ENCODE peak calls at places on chromosomes 5 and 9, in six cellular contexts. A is CD4-positive, CD25-positive, alpha-beta regulatory T cell; X is DND-41; G is A673; I is ovary; E is CD8-positive, alpha-beta T cell. P is an unnamed sample.

GRCh38 chr5:13771011-13771571 is 173.4 kb downstream of the DNAH5 start:
- DNase-seq in A (no peak), I (no peak), X (no peak), G (no peak), E (no peak), P (no peak)

GRCh38 chr9:89177021-89177400 is 1.6 kb downstream of the SHC3 start:
- DNase-seq in A (no peak), E (no peak), X (no peak), G (peak), I (no peak), P (no peak)

GRCh38 chr5:52838306-52839015 is 50.7 kb downstream of the ITGA1 start:
- DNase-seq in E (no peak), G (no peak), A (no peak), I (no peak), X (no peak), P (no peak)

GRCh38 chr5:176609724-176610429 is at the start of gene GPRIN1:
- DNase-seq in E (peak), A (peak), G (peak), X (peak), I (no peak), P (peak)

GRCh38 chr9:86079421-86080111 is 19.8 kb downstream of the GOLM1 start:
- DNase-seq in X (no peak), E (no peak), I (no peak), A (no peak), G (peak), P (no peak)

GRCh38 chr5:32880781-32881180 is 169.7 kb downstream of the NPR3 start:
- DNase-seq in A (no peak), G (no peak), X (no peak), E (no peak), I (no peak), P (no peak)

GRCh38 chr5:96113170-96113939 is 151.7 kb upstream of the ELL2 start:
- DNase-seq in A (no peak), G (no peak), X (no peak), E (no peak), I (no peak), P (no peak)

GRCh38 chr9:14395300-14396082 is 81.5 kb upstream of the NFIB start:
- DNase-seq in X (no peak), A (no peak), E (no peak), G (no peak), I (peak), P (peak)

GRCh38 chr9:3993783-3994182 is 306.1 kb downstream of the GLIS3 start:
- DNase-seq in G (no peak), X (no peak), A (no peak), I (no peak), E (no peak), P (no peak)

GRCh38 chr9:3989915-3990314 is 310.0 kb downstream of the GLIS3 start:
- DNase-seq in I (no peak), E (no peak), A (no peak), G (no peak), X (no peak), P (no peak)

GRCh38 chr9:3997492-3997891 is 302.4 kb downstream of the GLIS3 start:
- DNase-seq in A (no peak), G (no peak), X (no peak), E (no peak), I (no peak), P (no peak)

GRCh38 chr9:3992924-3993323 is 306.9 kb downstream of the GLIS3 start:
- DNase-seq in I (no peak), A (no peak), G (no peak), E (no peak), X (no peak), P (no peak)

DNA sequence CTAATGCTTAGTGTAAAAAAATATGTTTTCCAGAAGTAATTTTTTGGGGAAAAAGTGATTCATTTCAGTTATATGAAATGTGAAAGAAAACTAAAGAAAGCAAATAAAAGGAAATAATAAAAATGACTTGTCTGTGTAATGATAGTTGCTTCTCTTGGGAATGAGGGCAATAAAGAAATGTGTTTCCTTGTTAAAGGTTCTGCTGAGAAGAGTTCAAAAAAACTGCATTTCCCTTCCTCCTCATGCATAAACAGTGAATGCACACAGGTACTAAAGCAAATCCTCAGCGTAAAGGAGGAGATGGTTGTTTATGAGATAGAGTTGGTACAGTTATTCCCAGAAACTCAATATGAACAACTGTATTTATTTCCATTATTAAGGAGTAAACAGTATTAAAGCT is 307.6 kb downstream of the GLIS3 start:
- DNase-seq in A (no peak), X (no peak), G (no peak), I (no peak), E (no peak), P (no peak)
- H3K4me3 ChIP-seq in A (no peak), X (no peak), G (no peak), I (no peak), E (no peak), P (no peak)

GRCh38 chr9:4105183-4105582 is 194.7 kb downstream of the GLIS3 start:
- DNase-seq in G (no peak), A (no peak), X (no peak), I (no peak), E (no peak), P (no peak)
- H3K4me3 ChIP-seq in G (no peak), A (no peak), X (no peak), I (no peak), E (no peak), P (no peak)

DNA sequence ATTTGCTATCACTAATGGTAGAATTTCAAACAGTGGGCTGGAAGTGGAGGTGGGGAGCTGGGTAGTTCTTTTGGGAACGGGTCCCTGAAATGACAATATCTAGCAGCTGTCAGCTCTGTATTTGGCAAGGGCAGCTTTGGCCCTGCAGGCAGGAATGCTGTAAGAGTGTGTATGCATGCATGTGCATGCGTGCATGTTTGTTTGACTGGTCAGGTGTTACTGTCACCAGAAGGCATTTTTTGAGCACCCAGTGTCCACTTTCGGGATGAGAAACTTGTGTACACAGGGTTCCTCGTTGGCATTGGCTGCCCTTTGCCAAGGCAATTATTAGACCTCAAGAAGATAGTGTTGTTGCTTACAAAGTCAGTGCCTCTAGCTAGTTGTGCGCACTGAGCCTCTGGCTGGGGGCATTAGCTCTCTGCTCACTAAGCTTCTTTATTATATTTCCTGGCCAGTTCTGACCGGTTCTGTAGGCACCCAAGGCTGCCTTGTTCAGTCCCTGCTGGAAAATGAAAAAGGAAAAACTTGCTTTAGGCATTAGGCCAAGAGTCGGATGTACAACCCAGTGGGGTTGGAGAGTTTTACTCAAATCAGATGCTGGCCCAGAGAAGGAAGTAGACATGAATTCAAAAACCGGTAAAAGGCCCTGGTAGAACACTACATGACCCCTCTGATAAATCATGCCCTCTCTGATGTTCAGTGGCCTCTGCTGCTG is 2.0 kb downstream of the CYFIP2 start:
- DNase-seq in X (no peak), I (no peak), G (no peak), A (no peak), E (no peak), P (peak)
- H3K4me3 ChIP-seq in X (peak), I (no peak), G (no peak), A (peak), E (peak), P (no peak)

GRCh38 chr9:103625161-103625804 is 468.8 kb upstream of the SMC2 start:
- DNase-seq in G (no peak), A (no peak), I (no peak), X (no peak), E (no peak), P (no peak)
- H3K4me3 ChIP-seq in G (no peak), A (no peak), I (no peak), X (no peak), E (no peak), P (no peak)

GRCh38 chr9:16725066-16725465 is 145.4 kb downstream of the BNC2 start:
- DNase-seq in E (no peak), X (no peak), A (no peak), G (no peak), I (no peak), P (no peak)

GRCh38 chr9:16718952-16719351 is 151.5 kb downstream of the BNC2 start:
- DNase-seq in G (no peak), I (no peak), A (no peak), X (no peak), E (no peak), P (no peak)

GRCh38 chr9:16719921-16720320 is 150.5 kb downstream of the BNC2 start:
- DNase-seq in E (no peak), A (no peak), G (no peak), I (no peak), X (no peak), P (no peak)

GRCh38 chr9:16720386-16720785 is 150.1 kb downstream of the BNC2 start:
- DNase-seq in E (no peak), A (no peak), G (no peak), X (no peak), I (no peak), P (no peak)

DNA sequence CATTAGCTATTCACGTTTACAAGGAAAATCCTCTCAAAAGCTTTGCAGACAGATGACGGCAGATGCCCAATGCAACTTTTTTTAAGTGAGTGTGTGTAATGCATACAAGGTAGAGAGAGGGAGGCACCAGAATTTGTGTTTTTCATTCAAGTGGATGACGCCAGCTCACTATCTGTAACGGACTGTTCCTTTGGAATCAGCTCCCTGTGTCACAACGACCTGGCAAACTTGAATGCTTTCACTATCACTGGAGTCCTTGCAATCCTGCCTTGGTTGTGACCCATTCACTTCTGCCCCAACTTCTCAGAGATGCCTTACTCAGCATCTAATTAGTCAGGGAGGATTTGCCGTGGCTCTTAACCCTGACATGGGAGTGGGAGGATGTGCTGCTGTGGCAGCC is 148.5 kb downstream of the BNC2 start:
- DNase-seq in G (no peak), E (no peak), A (no peak), I (peak), X (no peak), P (peak)
- H3K4me3 ChIP-seq in G (no peak), E (no peak), A (no peak), I (peak), X (no peak), P (peak)

GRCh38 chr9:976805-977360 is 428 bp downstream of the DMRT3 start:
- DNase-seq in A (no peak), E (no peak), G (no peak), I (no peak), X (no peak), P (no peak)
- H3K4me3 ChIP-seq in A (no peak), E (no peak), G (no peak), I (no peak), X (no peak), P (no peak)

GRCh38 chr5:150161242-150162141 is 5.1 kb upstream of the CDX1 start:
- DNase-seq in X (peak), A (peak), E (peak), I (peak), G (peak), P (peak)
- H3K4me3 ChIP-seq in X (no peak), A (no peak), E (no peak), I (no peak), G (no peak), P (no peak)

DNA sequence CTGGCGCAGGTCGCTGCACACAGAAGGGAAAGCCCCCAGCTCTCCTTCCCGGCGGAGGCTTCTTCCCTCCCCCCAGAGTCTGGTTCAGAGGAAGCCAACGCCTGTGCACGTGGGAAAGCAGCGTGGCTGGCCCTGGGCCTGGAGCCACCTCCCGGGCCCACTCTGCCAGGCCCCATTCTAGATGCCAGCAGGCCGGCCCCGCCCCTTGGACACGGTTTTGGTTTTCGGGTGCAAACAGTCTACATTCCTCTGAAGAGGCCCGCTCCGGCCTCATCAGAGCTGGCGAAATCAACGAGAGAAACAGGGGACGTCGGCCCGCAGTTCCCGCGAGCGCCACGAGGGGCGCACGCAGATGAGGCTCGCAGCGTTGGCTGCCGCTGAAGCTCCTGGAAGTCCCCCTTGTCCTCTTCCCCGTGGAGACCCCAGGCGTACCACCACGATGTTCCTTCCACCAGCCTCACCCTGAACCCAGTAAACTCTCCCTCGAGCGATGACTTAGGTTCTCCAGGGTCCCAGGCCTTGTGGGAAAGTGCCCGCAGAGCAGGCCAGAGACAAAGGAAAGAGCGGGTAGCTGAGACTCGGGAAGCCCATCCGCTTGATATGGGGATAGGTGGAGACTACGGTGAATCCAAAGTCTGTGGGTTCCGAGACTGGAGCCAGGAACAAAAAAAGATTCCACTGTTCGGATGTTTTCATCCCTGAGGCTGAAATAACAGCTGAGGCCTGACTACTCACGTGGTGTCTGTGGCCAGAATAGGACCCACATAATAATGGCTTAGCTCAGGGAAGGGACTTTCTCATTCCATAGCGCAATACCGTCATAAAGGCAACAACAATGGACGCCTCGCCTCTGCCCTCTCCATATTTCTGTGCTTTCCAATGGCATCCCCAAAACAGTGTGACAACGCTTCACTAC is 64.2 kb downstream of the KLF4 start:
- DNase-seq in A (peak), I (peak), X (peak), E (peak), G (peak), P (no peak)
- H3K4me3 ChIP-seq in A (no peak), I (no peak), X (no peak), E (peak), G (no peak), P (no peak)

GRCh38 chr5:178209334-178210072 is 5.2 kb downstream of the HNRNPAB start:
- DNase-seq in G (no peak), A (no peak), I (no peak), X (no peak), E (no peak), P (no peak)

GRCh38 chr5:178207183-178207916 is 3.0 kb downstream of the HNRNPAB start:
- DNase-seq in E (no peak), G (no peak), A (no peak), I (no peak), X (no peak), P (no peak)

GRCh38 chr5:178208540-178209227 is 4.4 kb downstream of the HNRNPAB start:
- DNase-seq in A (no peak), E (no peak), X (no peak), G (no peak), I (no peak), P (no peak)

GRCh38 chr5:178206166-178207101 is 2.1 kb downstream of the HNRNPAB start:
- DNase-seq in A (peak), X (peak), E (no peak), I (no peak), G (no peak), P (no peak)

DNA sequence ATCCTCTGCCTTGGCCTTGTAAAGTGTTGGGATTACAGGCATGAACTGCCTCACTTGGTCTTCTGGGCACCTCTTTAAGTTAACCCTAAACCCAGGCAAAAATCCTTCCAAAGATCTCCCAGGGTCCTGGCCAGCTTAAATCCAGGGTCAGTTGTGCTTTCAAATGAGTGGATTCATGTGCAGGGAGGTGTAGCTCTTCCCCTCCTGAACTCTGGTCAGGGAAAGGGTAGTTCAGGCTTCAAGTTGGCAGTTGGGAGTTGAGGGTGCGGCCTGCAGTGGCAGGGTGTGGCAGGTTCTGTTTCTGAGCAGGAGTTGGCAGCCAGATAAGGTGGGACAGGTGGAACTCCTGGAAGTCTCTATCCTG is 3.6 kb downstream of the HNRNPAB start:
- DNase-seq in E (no peak), X (no peak), I (no peak), A (no peak), G (no peak), P (no peak)
- H3K4me3 ChIP-seq in E (no peak), X (no peak), I (no peak), A (no peak), G (no peak), P (no peak)

GRCh38 chr9:136344544-136345280 is 17.4 kb downstream of the GPSM1 start:
- DNase-seq in E (no peak), G (no peak), X (no peak), A (no peak), I (no peak), P (no peak)

GRCh38 chr9:136343884-136344269 is 16.5 kb downstream of the GPSM1 start:
- DNase-seq in A (no peak), X (no peak), E (no peak), G (no peak), I (no peak), P (no peak)

GRCh38 chr9:136346927-136347465 is 16.5 kb downstream of the DNLZ start:
- DNase-seq in A (no peak), I (no peak), X (no peak), G (no peak), E (no peak), P (no peak)

GRCh38 chr9:136346157-136346481 is 17.4 kb downstream of the DNLZ start:
- DNase-seq in A (no peak), X (no peak), E (no peak), I (no peak), G (no peak), P (no peak)

GRCh38 chr9:136345281-136346156 is 18.0 kb downstream of the DNLZ start:
- DNase-seq in I (no peak), G (no peak), A (no peak), X (no peak), E (no peak), P (peak)
- H3K4me3 ChIP-seq in I (no peak), G (no peak), A (no peak), X (no peak), E (no peak), P (peak)